ENCODE peak calls at places on chromosome 18, in eight cellular contexts. O is gastrocnemius medialis, L is uterus, F is A549, P is tibial nerve, R is OCI-LY7, C is WERI-Rb-1, B is H9. Q is an unnamed sample.

GRCh38 chr18:10057808-10058791 is 144.3 kb downstream of the VAPA start:
- DNase-seq in L (peak; percentile 15), P (peak; percentile 42), O (no peak), B (no peak), F (peak; percentile 2), C (no peak), R (no peak), Q (no peak)

GRCh38 chr18:36451454-36452251 is 154.1 kb downstream of the FHOD3 start:
- DNase-seq in P (no peak), O (no peak), L (no peak), R (no peak), C (no peak), F (no peak), B (no peak), Q (no peak)

GRCh38 chr18:22314406-22314805 is 103.3 kb downstream of the CTAGE1 start:
- DNase-seq in L (peak; percentile 85), O (no peak), C (no peak), P (no peak), F (no peak), B (no peak), R (no peak), Q (no peak)

GRCh38 chr18:60232541-60232940 is 140.0 kb downstream of the MC4R start:
- DNase-seq in P (no peak), F (peak; percentile 15), O (no peak), L (no peak), C (no peak), B (no peak), R (no peak), Q (peak; percentile 68)

GRCh38 chr18:67715567-67715966 is 199.0 kb upstream of the DSEL start:
- DNase-seq in B (no peak), P (no peak), L (no peak), R (no peak), C (no peak), O (no peak), F (no peak), Q (no peak)

GRCh38 chr18:48098007-48098406 is 167.5 kb upstream of the SMAD2 start:
- DNase-seq in R (no peak), O (no peak), B (no peak), L (no peak), F (no peak), C (no peak), P (no peak), Q (no peak)

GRCh38 chr18:9103488-9103887 is 989 bp downstream of the NDUFV2 start:
- DNase-seq in L (no peak), B (no peak), O (no peak), R (peak; percentile 45), C (no peak), F (no peak), P (no peak), Q (no peak)

GRCh38 chr18:64710105-64710861 is 561.4 kb upstream of the LINC00305 start:
- DNase-seq in P (no peak), R (no peak), O (no peak), B (no peak), L (no peak), C (no peak), F (no peak), Q (peak; percentile 31)

GRCh38 chr18:49359732-49360444 is 100.6 kb downstream of the DYM start:
- DNase-seq in B (no peak), P (no peak), R (peak; percentile 56), C (no peak), F (peak; percentile 4), L (no peak), O (no peak), Q (no peak)

GRCh38 chr18:63949068-63949737 is at the start of gene HMSD:
- DNase-seq in L (no peak), O (no peak), P (no peak), B (peak; percentile 91), R (no peak), F (peak; percentile 40), C (no peak), Q (no peak)

GRCh38 chr18:40841473-40841872 is 1113.6 kb upstream of the PIK3C3 start:
- DNase-seq in C (no peak), P (no peak), L (no peak), O (no peak), R (no peak), F (no peak), B (no peak), Q (peak; percentile 10)

GRCh38 chr18:48138211-48138610 is 207.8 kb upstream of the SMAD2 start:
- DNase-seq in P (no peak), L (no peak), F (no peak), R (no peak), C (no peak), B (no peak), O (no peak), Q (no peak)

GRCh38 chr18:79887181-79888000 is 64.1 kb downstream of the SLC66A2 start:
- DNase-seq in P (no peak), F (no peak), C (no peak), B (no peak), R (no peak), O (no peak), L (no peak), Q (no peak)

GRCh38 chr18:51658436-51658835 is 461.0 kb upstream of the MEX3C start:
- DNase-seq in R (no peak), O (no peak), L (no peak), C (no peak), B (no peak), P (no peak), F (no peak), Q (no peak)

GRCh38 chr18:53710080-53710479 is 514.4 kb downstream of the MBD2 start:
- DNase-seq in C (no peak), L (no peak), F (no peak), R (no peak), O (no peak), B (no peak), P (no peak), Q (no peak)

GRCh38 chr18:3494245-3494526 is 44.2 kb downstream of the TGIF1 start:
- DNase-seq in R (no peak), B (no peak), O (no peak), L (no peak), C (no peak), F (no peak), P (no peak), Q (no peak)

GRCh38 chr18:77653792-77654191 is 404.1 kb downstream of the GALR1 start:
- DNase-seq in L (no peak), O (no peak), R (no peak), B (no peak), C (no peak), F (no peak), P (no peak), Q (no peak)

GRCh38 chr18:77654302-77654701 is 404.7 kb downstream of the GALR1 start:
- DNase-seq in O (no peak), L (no peak), C (no peak), R (no peak), F (no peak), P (no peak), B (no peak), Q (no peak)

GRCh38 chr18:77657651-77658308 is 408.1 kb downstream of the GALR1 start:
- DNase-seq in F (no peak), R (no peak), B (no peak), O (no peak), L (no peak), C (no peak), P (no peak), Q (no peak)

DNA sequence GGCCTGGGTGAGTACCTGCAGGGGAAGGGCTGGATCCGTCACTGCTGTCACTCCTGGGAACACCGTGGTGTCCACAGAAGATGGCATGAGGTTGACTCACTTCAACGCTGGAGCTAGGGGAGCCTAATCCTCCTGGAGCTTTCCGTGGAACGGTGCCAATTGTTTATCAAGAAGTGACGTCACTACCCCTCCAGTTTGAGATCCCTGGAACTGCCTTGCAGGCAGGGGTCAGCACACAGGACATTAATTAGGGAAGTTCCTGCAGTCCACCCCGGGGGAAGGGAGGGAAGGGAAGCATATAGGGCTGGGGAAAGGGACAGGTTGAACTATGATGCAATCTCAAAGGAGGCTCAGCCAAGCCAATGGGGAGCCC is 408.6 kb downstream of the GALR1 start:
- DNase-seq in B (no peak), P (no peak), F (no peak), O (no peak), C (peak; percentile 32), R (no peak), L (no peak), Q (no peak)
- H3K27ac ChIP-seq in B (no peak overlapping the region), P (no peak overlapping the region), F (no peak overlapping the region), O (no peak overlapping the region), C (peak overlapping the region; percentile 86), R (no peak overlapping the region), L (no peak overlapping the region), Q (no peak overlapping the region)

GRCh38 chr18:13526519-13526918 is 199.8 kb downstream of the FAM210A start:
- DNase-seq in P (no peak), B (no peak), C (no peak), R (no peak), F (no peak), O (no peak), L (no peak), Q (no peak)

GRCh38 chr18:13528739-13529392 is 197.5 kb downstream of the FAM210A start:
- DNase-seq in C (no peak), B (no peak), F (no peak), L (no peak), R (no peak), P (no peak), O (no peak), Q (no peak)

GRCh38 chr18:13527256-13527655 is 199.1 kb downstream of the FAM210A start:
- DNase-seq in R (no peak), C (no peak), B (no peak), L (no peak), P (no peak), O (no peak), F (no peak), Q (no peak)

GRCh38 chr18:13525381-13526029 is 200.9 kb downstream of the FAM210A start:
- DNase-seq in C (peak; percentile 47), P (no peak), O (no peak), R (no peak), B (peak; percentile 41), F (no peak), L (no peak), Q (no peak)

DNA sequence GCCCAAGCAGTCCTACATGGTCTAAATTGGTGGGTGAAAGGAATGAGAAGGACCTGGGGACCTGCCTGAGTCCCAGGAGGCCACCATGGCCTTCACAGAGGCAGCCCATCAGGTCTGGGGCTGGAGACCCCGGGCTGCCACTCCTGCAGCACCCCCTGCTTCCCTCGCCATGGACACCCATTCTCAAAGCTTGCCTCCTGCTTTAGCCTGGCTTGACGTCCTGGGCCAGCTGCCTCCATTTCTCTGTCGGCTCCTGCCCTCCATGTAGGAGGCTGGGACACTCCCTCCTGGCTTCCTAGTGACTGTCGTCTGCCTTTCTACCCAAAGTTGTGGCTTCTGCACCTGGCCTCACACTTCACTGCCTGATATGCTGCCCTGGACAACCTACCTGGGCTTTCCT is 198.6 kb downstream of the FAM210A start:
- DNase-seq in R (no peak), P (no peak), O (no peak), B (no peak), F (no peak), C (no peak), L (no peak), Q (no peak)
- H3K27ac ChIP-seq in R (no peak overlapping the region), P (no peak overlapping the region), O (no peak overlapping the region), B (no peak overlapping the region), F (no peak overlapping the region), C (no peak overlapping the region), L (no peak overlapping the region), Q (no peak overlapping the region)

GRCh38 chr18:39211461-39211860 is 1645.9 kb upstream of the CELF4 start:
- DNase-seq in B (no peak), C (no peak), O (no peak), P (no peak), F (no peak), L (no peak), R (no peak), Q (no peak)
- H3K27ac ChIP-seq in B (no peak overlapping the region), C (no peak overlapping the region), O (no peak overlapping the region), P (no peak overlapping the region), F (no peak overlapping the region), L (no peak overlapping the region), R (no peak overlapping the region), Q (no peak overlapping the region)

GRCh38 chr18:58867281-58867961 is 2.7 kb downstream of the ZNF532 start:
- DNase-seq in F (no peak), L (no peak), O (no peak), C (no peak), B (peak; percentile 88), R (no peak), P (no peak), Q (peak; percentile 77)
- H3K27ac ChIP-seq in F (no peak overlapping the region), L (peak overlapping the region; percentile 99), O (peak overlapping the region; percentile 93), C (no peak overlapping the region), B (peak overlapping the region; percentile 86), R (no peak overlapping the region), P (peak overlapping the region; percentile 99), Q (peak overlapping the region; percentile 91)

Q was measured in epithelial cell of prostate.